ENCODE peak calls at places on chromosomes 2 and 18, in seven cellular contexts. W is ovary, O is hepatocyte, X is fibroblast of lung, V is tibial nerve, Q is A549, P is PC-3. J is an unnamed sample.
A peak's percentile ranks its signal among the peaks of the same experiment; 100 is the strongest.

GRCh38 chr2:237475704-237476107 is 11.3 kb upstream of the MLPH start:
- DNase-seq in W (no peak), O (peak; percentile 49), X (peak; percentile 87), V (no peak), Q (peak; percentile 65), P (peak; percentile 88), J (no peak)

GRCh38 chr18:40056085-40056484 is 1898.9 kb upstream of the PIK3C3 start:
- DNase-seq in W (no peak), O (no peak), X (no peak), V (no peak), Q (no peak), P (no peak), J (no peak)

GRCh38 chr2:99984781-99985525 is 157.4 kb downstream of the AFF3 start:
- DNase-seq in W (no peak), O (no peak), X (peak; percentile 29), V (no peak), Q (no peak), P (no peak), J (no peak)

GRCh38 chr2:40240067-40240466 is 211.8 kb downstream of the SLC8A1 start:
- DNase-seq in W (peak; percentile 84), O (peak; percentile 25), X (peak; percentile 96), V (peak; percentile 55), Q (no peak), P (peak; percentile 9), J (peak; percentile 86)

GRCh38 chr2:19176977-19177376 is 181.4 kb downstream of the OSR1 start:
- DNase-seq in W (no peak), O (no peak), X (peak; percentile 78), V (no peak), Q (no peak), P (peak; percentile 79), J (no peak)

GRCh38 chr2:160566717-160567116 is 73.1 kb upstream of the RBMS1 start:
- DNase-seq in W (no peak), O (no peak), X (no peak), V (peak; percentile 71), Q (no peak), P (no peak), J (no peak)

GRCh38 chr2:120453635-120453998 is 107.7 kb downstream of the INHBB start:
- DNase-seq in W (no peak), O (no peak), X (peak; percentile 79), V (no peak), Q (no peak), P (peak; percentile 21), J (no peak)

GRCh38 chr2:64260817-64261216 is 116.6 kb upstream of the PELI1 start:
- DNase-seq in W (peak; percentile 34), O (no peak), X (no peak), V (peak; percentile 42), Q (no peak), P (no peak), J (no peak)

GRCh38 chr2:1930956-1931914 is 186.9 kb upstream of the PXDN start:
- DNase-seq in W (no peak), O (no peak), X (no peak), V (no peak), Q (no peak), P (no peak), J (no peak)

GRCh38 chr2:45771251-45771650 is 119.8 kb downstream of the PRKCE start:
- DNase-seq in W (peak; percentile 65), O (peak; percentile 58), X (peak; percentile 25), V (peak; percentile 25), Q (no peak), P (no peak), J (no peak)

GRCh38 chr2:240501531-240501991 is 56.2 kb downstream of the ANKMY1 start:
- DNase-seq in W (no peak), O (no peak), X (no peak), V (no peak), Q (no peak), P (no peak), J (no peak)

DNA sequence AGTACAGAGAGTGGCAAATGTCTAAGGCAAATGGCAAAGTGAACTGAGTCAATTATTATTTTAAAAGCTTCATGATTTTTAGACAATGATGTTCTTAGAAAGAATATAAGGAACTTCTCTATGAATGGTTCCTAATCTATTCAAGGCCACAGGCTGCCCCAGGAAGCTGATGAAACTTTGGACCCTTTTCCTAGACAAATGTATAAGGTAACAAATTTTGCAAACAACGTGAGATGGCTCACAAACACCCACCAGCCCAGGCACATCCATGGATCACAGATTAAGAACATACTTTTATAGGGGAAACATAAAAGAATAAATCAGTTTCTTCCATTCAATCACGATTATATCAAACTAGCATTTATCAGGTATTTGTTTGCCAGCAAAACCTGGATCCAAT is 659.0 kb downstream of the IRS1 start:
- DNase-seq in W (no peak), O (no peak), X (no peak), V (no peak), Q (no peak), P (no peak), J (no peak)
- H3K4me1 ChIP-seq in W (no peaks in the 10 kb centered on the region), O (peaks cover 11% of the 10 kb centered on the region), X (peaks cover 2% of the 10 kb centered on the region), V (no peaks in the 10 kb centered on the region), Q (peaks cover 18% of the 10 kb centered on the region), P (peaks cover 13% of the 10 kb centered on the region), J (peaks cover 16% of the 10 kb centered on the region)

GRCh38 chr2:196218109-196218508 is 46.7 kb upstream of the STK17B start:
- DNase-seq in W (no peak), O (no peak), X (no peak), V (no peak), Q (no peak), P (no peak), J (no peak)

GRCh38 chr2:196224767-196225166 is 53.4 kb upstream of the STK17B start:
- DNase-seq in W (no peak), O (no peak), X (no peak), V (no peak), Q (no peak), P (no peak), J (no peak)

GRCh38 chr2:196217116-196217515 is 45.7 kb upstream of the STK17B start:
- DNase-seq in W (no peak), O (no peak), X (no peak), V (no peak), Q (no peak), P (no peak), J (no peak)

GRCh38 chr2:196219686-196220085 is 48.3 kb upstream of the STK17B start:
- DNase-seq in W (no peak), O (no peak), X (no peak), V (no peak), Q (no peak), P (no peak), J (no peak)

DNA sequence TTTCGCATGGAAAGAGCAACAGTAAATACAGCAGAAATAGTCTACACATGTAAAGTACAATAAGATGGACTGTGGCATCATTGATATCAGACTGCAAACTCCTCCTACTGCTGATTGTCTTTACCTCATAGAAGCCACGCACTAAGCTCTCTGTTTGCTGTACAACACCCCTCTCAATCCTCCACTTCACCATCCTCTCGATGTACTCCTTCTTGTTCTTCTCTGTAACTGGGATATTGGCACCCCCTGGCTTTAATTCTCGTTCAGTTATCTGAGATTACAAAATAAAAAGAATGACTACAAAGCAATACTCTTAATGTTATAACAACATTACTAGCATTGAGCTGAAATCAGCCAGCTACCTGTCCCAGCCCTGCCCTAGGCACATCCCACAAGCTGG is 49.3 kb upstream of the STK17B start:
- DNase-seq in W (no peak), O (no peak), X (no peak), V (no peak), Q (no peak), P (no peak), J (no peak)
- TF ChIP-seq CTCF in W (no peak), O (no peak), X (no peak), V (no peak), Q (no peak), P (no peak), J (no peak)

GRCh38 chr18:77526962-77527361 is 277.3 kb downstream of the GALR1 start:
- DNase-seq in W (no peak), O (no peak), X (no peak), V (no peak), Q (no peak), P (no peak), J (no peak)
- H3K27ac ChIP-seq in W (no peak overlapping the region), O (no peak overlapping the region), X (no peak overlapping the region), V (no peak overlapping the region), Q (no peak overlapping the region), P (no peak overlapping the region), J (no peak overlapping the region)

GRCh38 chr2:109623297-109623696 is 9.1 kb downstream of the SOWAHC start:
- DNase-seq in W (no peak), O (no peak), X (no peak), V (no peak), Q (no peak), P (no peak), J (no peak)
- H3K4me1 ChIP-seq in W (no peaks in the 10 kb centered on the region), O (no peaks in the 10 kb centered on the region), X (no peaks in the 10 kb centered on the region), V (no peaks in the 10 kb centered on the region), Q (peaks cover under 1% of the 10 kb centered on the region), P (no peaks in the 10 kb centered on the region), J (no peaks in the 10 kb centered on the region)

DNA sequence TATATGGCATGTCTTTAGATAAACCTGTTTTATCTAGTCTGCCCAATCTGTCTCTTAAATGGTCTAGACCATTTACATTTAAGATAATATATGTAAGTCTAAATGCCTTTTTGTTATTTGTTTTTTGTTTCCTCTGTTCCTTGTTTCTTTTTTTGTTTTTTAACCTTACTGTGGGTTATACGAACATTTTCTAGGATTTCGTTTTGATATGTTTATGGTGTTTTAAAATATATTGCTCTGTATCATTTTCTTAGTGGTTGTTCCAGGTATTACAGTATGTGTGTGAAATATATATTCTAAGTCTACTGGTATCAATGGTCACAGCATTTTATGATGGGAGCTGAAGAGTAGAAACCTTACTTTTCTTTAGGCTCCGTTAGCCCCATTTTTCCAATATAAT is 13.4 kb downstream of the BCL2L11 start:
- DNase-seq in W (no peak), O (no peak), X (no peak), V (no peak), Q (peak; percentile 15), P (no peak), J (no peak)
- TF ChIP-seq CTCF in W (no peak), O (no peak), X (no peak), V (no peak), Q (no peak), P (peak; percentile 40), J (peak; percentile 18)

GRCh38 chr2:55010149-55010591 is 40.1 kb downstream of the RTN4 start:
- DNase-seq in W (peak; percentile 21), O (peak; percentile 76), X (peak; percentile 46), V (peak; percentile 49), Q (peak; percentile 26), P (peak; percentile 31), J (peak; percentile 47)
- H3K27ac ChIP-seq in W (no peak overlapping the region), O (peak overlapping the region; percentile 81), X (peak overlapping the region; percentile 15), V (peak overlapping the region; percentile 32), Q (peak overlapping the region; percentile 68), P (no peak overlapping the region), J (peak overlapping the region; percentile 53)

DNA sequence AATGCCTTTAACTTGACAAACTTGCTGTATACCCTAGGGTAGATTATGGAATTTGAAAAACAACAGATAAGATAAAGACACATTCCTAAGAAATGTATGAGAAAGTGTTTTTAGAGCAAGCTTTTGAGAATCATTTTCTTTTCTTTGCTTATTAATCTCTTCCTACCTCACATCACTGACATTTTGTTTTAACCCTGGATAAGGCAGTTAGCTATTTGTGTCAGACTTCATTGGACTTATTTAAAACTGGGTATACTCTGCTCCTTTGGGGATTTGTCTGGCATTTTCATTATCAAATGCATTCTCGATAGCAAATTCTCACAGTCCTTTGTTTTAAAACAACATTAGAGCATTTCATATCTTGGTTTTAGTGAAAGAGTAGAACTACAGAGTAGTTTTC is 17.2 kb downstream of the EML4 start:
- DNase-seq in W (no peak), O (no peak), X (peak; percentile 16), V (no peak), Q (no peak), P (no peak), J (no peak)
- H3K4me1 ChIP-seq in W (peaks cover 5% of the 10 kb centered on the region), O (peaks cover 35% of the 10 kb centered on the region), X (peaks cover 4% of the 10 kb centered on the region), V (peaks cover 37% of the 10 kb centered on the region), Q (peaks cover 39% of the 10 kb centered on the region), P (no peaks in the 10 kb centered on the region), J (no peaks in the 10 kb centered on the region)

J was measured in foreskin keratinocyte.